ENCODE peak calls at places on chromosomes 13 and 19, in ten cellular contexts. B is fibroblast of lung, C is ascending aorta, U is cardiac muscle cell, M is left lung, L is tibial artery, V is transverse colon, P is psoas muscle, T is mammary epithelial cell, R is GM12878. Z is an unnamed sample.

GRCh38 chr13:102597029-102598015 is 536 bp downstream of the TPP2 start:
- DNase-seq in B (peak), C (no peak), U (peak), M (peak), L (peak), V (peak), P (peak), T (peak), R (no peak), Z (peak)

GRCh38 chr13:64154514-64154913 is 2738.9 kb upstream of the PCDH20 start:
- DNase-seq in B (peak), C (no peak), U (peak), M (no peak), L (no peak), V (no peak), P (no peak), T (no peak), R (no peak), Z (no peak)

GRCh38 chr13:33872005-33872351 is 54.0 kb downstream of the RFC3 start:
- DNase-seq in B (no peak), C (no peak), U (peak), M (no peak), L (no peak), V (no peak), P (no peak), T (no peak), R (no peak), Z (no peak)

GRCh38 chr19:4984106-4984380 is 15.1 kb downstream of the KDM4B start:
- DNase-seq in B (no peak), C (no peak), U (no peak), M (no peak), L (no peak), V (no peak), P (peak), T (no peak), R (no peak), Z (no peak)

GRCh38 chr19:16782719-16783118 is 46.5 kb upstream of the SIN3B start:
- DNase-seq in B (no peak), C (no peak), U (no peak), M (no peak), L (no peak), V (no peak), P (no peak), T (no peak), R (no peak), Z (no peak)

GRCh38 chr13:27419333-27419732 is 5.1 kb upstream of the GTF3A start:
- DNase-seq in B (no peak), C (no peak), U (no peak), M (no peak), L (no peak), V (no peak), P (no peak), T (peak), R (no peak), Z (no peak)

GRCh38 chr19:50668416-50669318 is 19.4 kb downstream of the C19orf81 start:
- DNase-seq in B (no peak), C (no peak), U (no peak), M (no peak), L (no peak), V (no peak), P (no peak), T (no peak), R (no peak), Z (no peak)

GRCh38 chr13:75507027-75508001 is 25.3 kb upstream of the TBC1D4 start:
- DNase-seq in B (no peak), C (no peak), U (no peak), M (peak), L (no peak), V (no peak), P (no peak), T (no peak), R (no peak), Z (no peak)

GRCh38 chr13:32048816-32049215 is 17.2 kb downstream of the FRY start:
- DNase-seq in B (no peak), C (no peak), U (no peak), M (no peak), L (no peak), V (no peak), P (no peak), T (no peak), R (no peak), Z (no peak)

GRCh38 chr19:42524943-42525342 is 3.3 kb downstream of the CEACAM1 start:
- DNase-seq in B (no peak), C (no peak), U (no peak), M (no peak), L (no peak), V (no peak), P (no peak), T (no peak), R (no peak), Z (no peak)

GRCh38 chr19:19459707-19460251 is 54.3 kb downstream of the GATAD2A start:
- DNase-seq in B (peak), C (peak), U (peak), M (peak), L (peak), V (peak), P (no peak), T (no peak), R (no peak), Z (no peak)

GRCh38 chr19:19404879-19405860 is at the start of gene GATAD2A:
- DNase-seq in B (peak), C (peak), U (peak), M (peak), L (peak), V (peak), P (peak), T (peak), R (peak), Z (peak)

GRCh38 chr13:71638728-71639127 is 228.3 kb downstream of the DACH1 start:
- DNase-seq in B (no peak), C (no peak), U (no peak), M (no peak), L (no peak), V (no peak), P (no peak), T (no peak), R (no peak), Z (no peak)

GRCh38 chr13:101451641-101452040 is 834 bp upstream of the ITGBL1 start:
- DNase-seq in B (peak), C (no peak), U (no peak), M (no peak), L (no peak), V (no peak), P (no peak), T (no peak), R (no peak), Z (no peak)

GRCh38 chr19:13846533-13847032 is 30.4 kb upstream of the NANOS3 start:
- DNase-seq in B (peak), C (peak), U (peak), M (peak), L (peak), V (peak), P (peak), T (peak), R (peak), Z (no peak)

GRCh38 chr13:29319451-29319850 is 276.0 kb downstream of the SLC7A1 start:
- DNase-seq in B (no peak), C (no peak), U (no peak), M (no peak), L (no peak), V (no peak), P (no peak), T (no peak), R (no peak), Z (no peak)

GRCh38 chr19:11978492-11979100 is 13.8 kb downstream of the ZNF763 start:
- DNase-seq in B (no peak), C (no peak), U (no peak), M (no peak), L (no peak), V (no peak), P (no peak), T (no peak), R (no peak), Z (no peak)

GRCh38 chr19:31944286-31944685 is 401.1 kb upstream of the ZNF507 start:
- DNase-seq in B (no peak), C (no peak), U (no peak), M (no peak), L (no peak), V (no peak), P (no peak), T (no peak), R (no peak), Z (no peak)

GRCh38 chr13:51222510-51223283 is 499 bp downstream of the FAM124A start:
- DNase-seq in B (no peak), C (no peak), U (no peak), M (peak), L (no peak), V (no peak), P (no peak), T (no peak), R (no peak), Z (no peak)

GRCh38 chr13:26307701-26308100 is 53.8 kb downstream of the CDK8 start:
- DNase-seq in B (no peak), C (no peak), U (no peak), M (no peak), L (no peak), V (no peak), P (no peak), T (peak), R (no peak), Z (no peak)

GRCh38 chr13:34657716-34658115 is 284.4 kb upstream of the NBEA start:
- DNase-seq in B (peak), C (no peak), U (no peak), M (no peak), L (no peak), V (no peak), P (no peak), T (peak), R (no peak), Z (no peak)

DNA sequence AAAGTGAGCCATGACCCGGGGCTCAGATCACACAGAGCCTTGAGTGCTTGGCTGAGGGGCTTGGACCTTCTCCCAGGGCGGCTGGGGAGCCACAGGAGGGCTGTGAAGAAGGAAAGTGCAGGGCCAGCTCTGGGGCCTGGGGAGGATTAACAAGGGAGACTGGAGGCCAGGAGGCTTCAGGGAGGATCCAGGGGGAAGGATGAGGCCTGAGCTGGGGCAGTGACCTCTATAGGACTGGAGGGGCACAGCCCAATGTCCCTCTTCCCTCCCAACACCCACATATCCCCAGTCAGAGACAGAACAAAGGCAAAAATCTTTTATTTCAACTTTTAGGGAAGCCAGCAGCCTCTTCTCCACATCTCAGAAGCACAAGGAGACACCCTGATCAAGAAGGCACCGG is 4.7 kb upstream of the SLC17A7 start:
- DNase-seq in B (no peak), C (no peak), U (no peak), M (no peak), L (no peak), V (no peak), P (no peak), T (no peak), R (no peak), Z (no peak)
- H3K27ac ChIP-seq in B (no peak), C (no peak), U (peak), M (no peak), L (no peak), V (no peak), P (no peak), T (no peak), R (no peak), Z (no peak)

DNA sequence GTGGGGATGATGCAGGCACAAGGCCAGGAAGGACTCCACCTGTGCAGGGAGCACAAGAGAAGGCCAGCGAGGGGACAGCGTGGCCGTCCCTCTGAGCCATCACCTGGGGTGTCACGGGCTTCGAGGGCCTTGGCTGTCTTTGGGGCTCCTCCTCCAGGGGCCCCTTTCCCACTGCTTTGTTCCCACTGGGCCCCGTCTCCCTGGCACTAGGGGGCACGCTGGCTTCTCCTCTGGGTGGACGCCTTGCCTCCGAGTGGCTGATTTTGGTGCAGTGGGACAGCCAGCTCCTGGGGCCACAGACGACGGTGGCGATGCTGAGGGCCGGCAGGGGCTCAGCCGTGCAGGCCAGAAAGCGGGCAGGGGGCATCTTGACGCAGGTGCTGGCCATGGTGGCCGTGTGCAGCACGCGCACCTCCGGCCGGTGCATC is 43.2 kb upstream of the GRTP1 start:
- DNase-seq in B (no peak), C (no peak), U (no peak), M (peak), L (no peak), V (no peak), P (no peak), T (no peak), R (no peak), Z (no peak)
- TF ChIP-seq CTCF in B (no peak), C (no peak), U (no peak), M (no peak), L (no peak), V (no peak), P (no peak), T (no peak), R (no peak), Z (no peak)

DNA sequence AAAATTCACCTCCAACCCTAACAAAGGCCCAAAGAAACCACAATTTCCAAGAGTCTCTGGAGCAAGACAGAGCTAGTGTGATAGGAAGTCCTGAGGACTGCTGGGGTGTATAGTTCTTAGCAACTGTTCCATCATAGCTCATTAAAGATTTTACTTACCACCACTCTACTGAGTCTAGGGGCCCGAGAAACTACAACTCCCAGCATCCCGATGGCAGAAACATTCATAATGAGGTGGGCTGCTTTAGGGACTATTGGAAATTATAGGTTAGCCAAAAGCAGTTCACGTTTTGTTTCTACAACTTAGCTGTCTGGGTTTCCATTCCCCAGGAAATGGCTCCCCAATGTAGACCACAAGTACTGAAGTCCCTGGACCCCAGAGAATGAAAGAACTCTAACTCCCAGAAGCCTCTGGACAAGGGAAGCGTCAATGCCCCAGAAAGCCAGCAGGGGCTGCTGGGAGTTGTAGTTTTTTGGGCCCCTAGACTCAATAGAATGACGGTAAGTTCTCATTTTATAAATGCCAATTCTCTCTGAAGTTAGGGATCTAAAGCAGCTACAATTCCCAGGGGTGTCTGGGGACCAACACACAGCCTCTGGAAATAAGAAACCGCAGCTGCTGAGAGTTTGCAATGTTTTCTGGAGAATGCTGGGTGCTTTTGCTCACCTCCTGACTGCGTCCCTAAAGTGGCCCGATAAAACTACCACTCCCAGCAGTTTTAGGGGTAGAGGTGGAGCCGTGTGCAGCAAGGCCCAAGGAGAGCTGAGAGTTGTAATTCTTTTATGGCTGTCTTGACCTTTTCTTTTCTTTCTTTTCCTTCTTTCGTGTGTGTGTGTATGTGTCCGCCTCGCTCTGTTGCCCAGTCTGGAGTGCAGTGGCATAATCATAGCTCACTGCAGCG is 11.1 kb downstream of the FTL start:
- DNase-seq in B (no peak), C (no peak), U (no peak), M (no peak), L (no peak), V (no peak), P (no peak), T (no peak), R (no peak), Z (no peak)
- H3K4me3 ChIP-seq in B (no peak), C (no peak), U (no peak), M (no peak), L (no peak), V (no peak), P (no peak), T (no peak), R (no peak), Z (no peak)

DNA sequence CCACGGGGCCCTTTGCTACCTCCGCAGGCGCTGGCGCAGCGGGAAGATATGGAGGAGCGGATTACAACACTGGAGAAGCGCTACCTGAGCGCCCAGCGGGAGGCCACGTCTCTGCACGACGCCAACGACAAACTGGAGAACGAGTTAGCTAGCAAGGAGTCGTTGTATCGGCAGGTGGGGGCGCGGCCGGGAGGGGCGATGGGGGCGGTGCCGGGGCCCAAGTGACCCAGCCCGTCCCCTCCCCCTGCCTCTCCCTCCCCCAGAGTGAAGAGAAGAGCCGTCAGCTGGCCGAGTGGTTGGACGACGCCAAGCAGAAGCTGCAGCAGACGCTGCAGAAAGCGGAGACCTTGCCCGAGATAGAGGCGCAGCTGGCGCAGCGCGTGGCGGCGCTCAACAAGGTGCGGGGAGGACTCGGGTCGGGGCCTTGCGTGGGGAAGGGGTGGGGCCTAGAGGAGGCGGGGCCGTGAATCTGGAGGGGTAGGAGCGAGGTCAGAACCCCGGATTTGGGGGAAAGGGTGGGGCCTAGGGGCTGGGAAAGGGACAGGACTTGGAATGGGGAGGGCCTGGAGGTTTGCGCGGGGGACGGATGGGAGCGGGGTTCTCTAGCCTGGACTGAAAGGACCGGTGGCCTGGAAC is 13.7 kb downstream of the PPFIA3 start:
- DNase-seq in B (no peak), C (no peak), U (no peak), M (no peak), L (no peak), V (peak), P (no peak), T (no peak), R (no peak), Z (no peak)
- H3K27ac ChIP-seq in B (no peak), C (no peak), U (no peak), M (no peak), L (no peak), V (peak), P (no peak), T (no peak), R (no peak), Z (no peak)

Z was measured in dorsolateral prefrontal cortex.